ENCODE peak calls at places on chromosome 7, in four cellular contexts. Z is fibroblast of villous mesenchyme, T is HS-5, W is dermis blood vessel endothelial cell. A is an unnamed sample.

GRCh38 chr7:25949672-25950487 is 202.1 kb upstream of the NFE2L3 start:
- DNase-seq in T (no peak), Z (no peak), W (no peak), A (no peak)

GRCh38 chr7:56686276-56686859 is 445.9 kb downstream of the ZNF479 start:
- DNase-seq in Z (no peak), W (no peak), T (no peak), A (no peak)

GRCh38 chr7:41114691-41115090 is 588.2 kb downstream of the INHBA start:
- DNase-seq in W (no peak), Z (no peak), T (no peak), A (no peak)

GRCh38 chr7:142960955-142961512 is 1.1 kb downstream of the KEL start:
- DNase-seq in T (no peak), W (no peak), Z (no peak), A (no peak)

GRCh38 chr7:23474829-23475578 is 4.7 kb upstream of the IGF2BP3 start:
- DNase-seq in T (no peak), Z (no peak), W (peak; percentile 33), A (no peak)

GRCh38 chr7:45278763-45279420 is 121.3 kb downstream of the RAMP3 start:
- DNase-seq in W (no peak), T (no peak), Z (no peak), A (no peak)

GRCh38 chr7:17530249-17530648 is 231.8 kb downstream of the AHR start:
- DNase-seq in W (no peak), Z (peak; percentile 57), T (no peak), A (peak; percentile 82)

GRCh38 chr7:142384508-142384922 is 126.7 kb upstream of the PRSS58 start:
- DNase-seq in T (no peak), W (no peak), Z (peak; percentile 86), A (peak; percentile 67)

GRCh38 chr7:2165610-2166594 is 66.8 kb downstream of the MAD1L1 start:
- DNase-seq in Z (no peak), T (no peak), W (no peak), A (no peak)

GRCh38 chr7:158802535-158803199 is 26.6 kb downstream of the ESYT2 start:
- DNase-seq in T (no peak), W (no peak), Z (peak; percentile 68), A (no peak)

GRCh38 chr7:135414208-135414607 is 95.7 kb downstream of the CNOT4 start:
- DNase-seq in Z (no peak), W (no peak), T (no peak), A (no peak)

GRCh38 chr7:134042307-134042706 is 84.8 kb upstream of the LRGUK start:
- DNase-seq in T (no peak), Z (no peak), W (no peak), A (no peak)

GRCh38 chr7:144526912-144527610 is 123.6 kb upstream of the NOBOX start:
- DNase-seq in T (no peak), W (no peak), Z (peak; percentile 10), A (no peak)

GRCh38 chr7:53504914-53505313 is 469.5 kb downstream of the POM121L12 start:
- DNase-seq in T (no peak), Z (no peak), W (no peak), A (no peak)

GRCh38 chr7:100157334-100158228 is 942 bp downstream of the TRAPPC14 start:
- DNase-seq in Z (peak; percentile 84), T (peak; percentile 33), W (peak; percentile 68), A (no peak)

A was measured in AG09309.